ENCODE peak calls at places on chromosomes 16 and 17, in six cellular contexts. One of them, this sample, is unnamed.

GRCh38 chr17:78674595-78675315 is 97.6 kb upstream of the DNAH17 start:
- DNase-seq in IMR-90: no peak
- DNase-seq in mesendoderm: peak; percentile 65
- DNase-seq in neuronal stem cell: no peak
- DNase-seq in H1: peak; percentile 64
- DNase-seq in mesenchymal stem cell: no peak
- DNase-seq in this sample: peak; percentile 70

GRCh38 chr17:59357219-59357699 is 25.8 kb downstream of the YPEL2 start:
- DNase-seq in neuronal stem cell: no peak
- DNase-seq in H1: no peak
- DNase-seq in IMR-90: no peak
- DNase-seq in mesenchymal stem cell: no peak
- DNase-seq in mesendoderm: no peak
- DNase-seq in this sample: no peak

GRCh38 chr17:59154335-59154720 is 658 bp downstream of the SKA2 start:
- DNase-seq in neuronal stem cell: peak; percentile 48
- DNase-seq in IMR-90: peak; percentile 39
- DNase-seq in mesenchymal stem cell: peak; percentile 68
- DNase-seq in mesendoderm: peak; percentile 69
- DNase-seq in H1: peak; percentile 70
- DNase-seq in this sample: no peak

GRCh38 chr16:79379083-79379482 is 221.5 kb downstream of the MAF start:
- DNase-seq in IMR-90: no peak
- DNase-seq in H1: no peak
- DNase-seq in mesendoderm: no peak
- DNase-seq in mesenchymal stem cell: no peak
- DNase-seq in neuronal stem cell: no peak
- DNase-seq in this sample: no peak

GRCh38 chr17:63703556-63704258 is 3.8 kb upstream of the LIMD2 start:
- DNase-seq in neuronal stem cell: no peak
- DNase-seq in mesendoderm: no peak
- DNase-seq in H1: no peak
- DNase-seq in IMR-90: no peak
- DNase-seq in mesenchymal stem cell: no peak
- DNase-seq in this sample: no peak

GRCh38 chr16:4055748-4056147 is 60.5 kb downstream of the ADCY9 start:
- DNase-seq in mesenchymal stem cell: no peak
- DNase-seq in mesendoderm: no peak
- DNase-seq in H1: peak; percentile 29
- DNase-seq in IMR-90: no peak
- DNase-seq in neuronal stem cell: no peak
- DNase-seq in this sample: no peak

GRCh38 chr16:85515319-85515745 is 97.8 kb upstream of the GSE1 start:
- DNase-seq in neuronal stem cell: no peak
- DNase-seq in IMR-90: no peak
- DNase-seq in mesenchymal stem cell: no peak
- DNase-seq in H1: no peak
- DNase-seq in mesendoderm: no peak
- DNase-seq in this sample: no peak

GRCh38 chr17:81463506-81463905 is 49.1 kb downstream of the ACTG1 start:
- DNase-seq in IMR-90: no peak
- DNase-seq in H1: no peak
- DNase-seq in neuronal stem cell: no peak
- DNase-seq in mesendoderm: no peak
- DNase-seq in mesenchymal stem cell: no peak
- DNase-seq in this sample: no peak

GRCh38 chr17:10278218-10278617 is 79.8 kb upstream of the GAS7 start:
- DNase-seq in mesendoderm: peak; percentile 29
- DNase-seq in neuronal stem cell: no peak
- DNase-seq in IMR-90: no peak
- DNase-seq in H1: no peak
- DNase-seq in mesenchymal stem cell: no peak
- DNase-seq in this sample: no peak

GRCh38 chr17:2102931-2103398 is 48.1 kb downstream of the HIC1 start:
- DNase-seq in neuronal stem cell: no peak
- DNase-seq in mesenchymal stem cell: peak; percentile 47
- DNase-seq in H1: no peak
- DNase-seq in mesendoderm: no peak
- DNase-seq in IMR-90: peak; percentile 90
- DNase-seq in this sample: no peak

GRCh38 chr17:17355426-17355825 is 52.3 kb downstream of the NT5M start:
- DNase-seq in H1: no peak
- DNase-seq in mesendoderm: no peak
- DNase-seq in mesenchymal stem cell: no peak
- DNase-seq in neuronal stem cell: no peak
- DNase-seq in IMR-90: no peak
- DNase-seq in this sample: no peak

GRCh38 chr17:37792787-37793186 is 47.9 kb upstream of the HNF1B start:
- DNase-seq in H1: no peak
- DNase-seq in mesenchymal stem cell: peak; percentile 58
- DNase-seq in mesendoderm: no peak
- DNase-seq in neuronal stem cell: no peak
- DNase-seq in IMR-90: peak; percentile 89
- DNase-seq in this sample: no peak

GRCh38 chr17:10192963-10193362 is 5.4 kb downstream of the GAS7 start:
- DNase-seq in mesenchymal stem cell: peak; percentile 75
- DNase-seq in IMR-90: peak; percentile 84
- DNase-seq in neuronal stem cell: no peak
- DNase-seq in mesendoderm: no peak
- DNase-seq in H1: no peak
- DNase-seq in this sample: no peak

GRCh38 chr17:37789166-37789565 is 44.3 kb upstream of the HNF1B start:
- DNase-seq in H1: no peak
- DNase-seq in neuronal stem cell: no peak
- DNase-seq in mesenchymal stem cell: no peak
- DNase-seq in mesendoderm: no peak
- DNase-seq in IMR-90: no peak
- DNase-seq in this sample: no peak

GRCh38 chr16:30557950-30558788 is at the start of gene ZNF764:
- DNase-seq in mesenchymal stem cell: peak; percentile 98
- DNase-seq in IMR-90: peak; percentile 96
- DNase-seq in mesendoderm: peak; percentile 99
- DNase-seq in H1: peak; percentile 88
- DNase-seq in neuronal stem cell: peak; percentile 95
- DNase-seq in this sample: peak; percentile 97

GRCh38 chr17:31216053-31216751 is 80.8 kb downstream of the OMG start:
- DNase-seq in IMR-90: peak; percentile 92
- DNase-seq in neuronal stem cell: peak; percentile 12
- DNase-seq in mesendoderm: peak; percentile 43
- DNase-seq in mesenchymal stem cell: peak; percentile 64
- DNase-seq in H1: no peak
- DNase-seq in this sample: no peak

GRCh38 chr17:63189082-63189481 is 223.0 kb downstream of the TANC2 start:
- DNase-seq in H1: no peak
- DNase-seq in IMR-90: peak; percentile 78
- DNase-seq in mesendoderm: no peak
- DNase-seq in mesenchymal stem cell: no peak
- DNase-seq in neuronal stem cell: no peak
- DNase-seq in this sample: no peak

GRCh38 chr17:62653002-62653830 is 25.7 kb downstream of the MRC2 start:
- DNase-seq in IMR-90: peak; percentile 31
- DNase-seq in mesenchymal stem cell: peak; percentile 80
- DNase-seq in H1: peak; percentile 90
- DNase-seq in mesendoderm: peak; percentile 99
- DNase-seq in neuronal stem cell: peak; percentile 77
- DNase-seq in this sample: peak; percentile 95

GRCh38 chr17:1907216-1907631 is 77.4 kb downstream of the RPA1 start:
- DNase-seq in neuronal stem cell: no peak
- DNase-seq in IMR-90: no peak
- DNase-seq in H1: no peak
- DNase-seq in mesendoderm: no peak
- DNase-seq in mesenchymal stem cell: no peak
- DNase-seq in this sample: no peak

GRCh38 chr17:45639297-45639849 is 144.7 kb upstream of the CRHR1 start:
- DNase-seq in neuronal stem cell: no peak
- DNase-seq in IMR-90: no peak
- DNase-seq in mesenchymal stem cell: no peak
- DNase-seq in mesendoderm: no peak
- DNase-seq in H1: no peak
- DNase-seq in this sample: no peak
- H3K4me2 ChIP-seq in neuronal stem cell: no peak overlapping the region
- H3K4me2 ChIP-seq in IMR-90: no peak overlapping the region
- H3K4me2 ChIP-seq in mesenchymal stem cell: no peak overlapping the region
- H3K4me2 ChIP-seq in mesendoderm: no peak overlapping the region
- H3K4me2 ChIP-seq in H1: no peak overlapping the region
- H3K4me2 ChIP-seq in this sample: no peak overlapping the region

GRCh38 chr17:43381204-43381603 is 17.6 kb upstream of the ARL4D start:
- DNase-seq in mesendoderm: no peak
- DNase-seq in H1: no peak
- DNase-seq in neuronal stem cell: no peak
- DNase-seq in mesenchymal stem cell: no peak
- DNase-seq in IMR-90: no peak
- DNase-seq in this sample: no peak

GRCh38 chr17:43377056-43377810 is 21.6 kb upstream of the ARL4D start:
- DNase-seq in mesenchymal stem cell: no peak
- DNase-seq in IMR-90: no peak
- DNase-seq in H1: peak; percentile 63
- DNase-seq in mesendoderm: no peak
- DNase-seq in neuronal stem cell: no peak
- DNase-seq in this sample: peak; percentile 74

GRCh38 chr17:43381621-43382020 is 17.2 kb upstream of the ARL4D start:
- DNase-seq in H1: no peak
- DNase-seq in neuronal stem cell: no peak
- DNase-seq in IMR-90: no peak
- DNase-seq in mesendoderm: no peak
- DNase-seq in mesenchymal stem cell: no peak
- DNase-seq in this sample: no peak

GRCh38 chr17:43380307-43380706 is 18.5 kb upstream of the ARL4D start:
- DNase-seq in mesendoderm: no peak
- DNase-seq in IMR-90: no peak
- DNase-seq in neuronal stem cell: no peak
- DNase-seq in H1: no peak
- DNase-seq in mesenchymal stem cell: no peak
- DNase-seq in this sample: no peak

GRCh38 chr17:43378766-43379165 is 20.0 kb upstream of the ARL4D start:
- DNase-seq in neuronal stem cell: no peak
- DNase-seq in H1: no peak
- DNase-seq in mesenchymal stem cell: no peak
- DNase-seq in mesendoderm: no peak
- DNase-seq in IMR-90: no peak
- DNase-seq in this sample: no peak
- H2BK15ac ChIP-seq in neuronal stem cell: no peak overlapping the region
- H2BK15ac ChIP-seq in H1: no peak overlapping the region
- H2BK15ac ChIP-seq in mesenchymal stem cell: no peak overlapping the region
- H2BK15ac ChIP-seq in mesendoderm: no peak overlapping the region
- H2BK15ac ChIP-seq in IMR-90: no peak overlapping the region
- H2BK15ac ChIP-seq in this sample: no peak overlapping the region

DNA sequence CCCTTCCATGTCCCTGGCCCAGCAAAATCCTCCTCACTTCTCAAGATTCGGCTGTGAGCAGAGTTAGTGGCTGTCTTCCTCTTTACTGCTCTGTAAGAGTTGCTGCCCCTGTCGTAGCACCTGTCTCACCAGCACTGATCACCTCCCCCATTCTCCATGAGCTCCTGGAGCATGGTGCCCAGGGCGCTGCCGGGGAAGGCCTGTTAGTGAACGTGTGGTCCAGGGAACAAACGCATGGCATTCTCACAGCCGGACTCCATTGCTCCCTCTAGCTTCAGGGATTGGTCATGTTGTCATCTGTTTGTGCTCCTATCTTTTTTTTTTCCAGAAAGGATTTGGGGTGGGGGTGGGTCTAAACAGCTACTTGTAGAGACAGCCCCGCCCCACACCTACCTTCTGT is 141.2 kb downstream of the CMIP start:
- DNase-seq in mesendoderm: peak; percentile 89
- DNase-seq in mesenchymal stem cell: peak; percentile 35
- DNase-seq in H1: no peak
- DNase-seq in neuronal stem cell: no peak
- DNase-seq in IMR-90: no peak
- DNase-seq in this sample: peak; percentile 57
- H3K4me2 ChIP-seq in mesendoderm: no peak overlapping the region
- H3K4me2 ChIP-seq in mesenchymal stem cell: no peak overlapping the region
- H3K4me2 ChIP-seq in H1: no peak overlapping the region
- H3K4me2 ChIP-seq in neuronal stem cell: no peak overlapping the region
- H3K4me2 ChIP-seq in IMR-90: no peak overlapping the region
- H3K4me2 ChIP-seq in this sample: no peak overlapping the region

GRCh38 chr17:65910836-65911235 is 281.1 kb downstream of the CEP112 start:
- DNase-seq in neuronal stem cell: no peak
- DNase-seq in IMR-90: no peak
- DNase-seq in H1: no peak
- DNase-seq in mesenchymal stem cell: no peak
- DNase-seq in mesendoderm: no peak
- DNase-seq in this sample: no peak

GRCh38 chr17:65917560-65917959 is 274.4 kb downstream of the CEP112 start:
- DNase-seq in mesendoderm: no peak
- DNase-seq in H1: no peak
- DNase-seq in neuronal stem cell: no peak
- DNase-seq in mesenchymal stem cell: no peak
- DNase-seq in IMR-90: no peak
- DNase-seq in this sample: no peak

GRCh38 chr17:65916425-65916824 is 275.5 kb downstream of the CEP112 start:
- DNase-seq in mesendoderm: no peak
- DNase-seq in neuronal stem cell: no peak
- DNase-seq in IMR-90: no peak
- DNase-seq in mesenchymal stem cell: no peak
- DNase-seq in H1: no peak
- DNase-seq in this sample: no peak

GRCh38 chr17:65918450-65918849 is 273.5 kb downstream of the CEP112 start:
- DNase-seq in mesenchymal stem cell: no peak
- DNase-seq in IMR-90: no peak
- DNase-seq in H1: no peak
- DNase-seq in mesendoderm: no peak
- DNase-seq in neuronal stem cell: no peak
- DNase-seq in this sample: no peak

DNA sequence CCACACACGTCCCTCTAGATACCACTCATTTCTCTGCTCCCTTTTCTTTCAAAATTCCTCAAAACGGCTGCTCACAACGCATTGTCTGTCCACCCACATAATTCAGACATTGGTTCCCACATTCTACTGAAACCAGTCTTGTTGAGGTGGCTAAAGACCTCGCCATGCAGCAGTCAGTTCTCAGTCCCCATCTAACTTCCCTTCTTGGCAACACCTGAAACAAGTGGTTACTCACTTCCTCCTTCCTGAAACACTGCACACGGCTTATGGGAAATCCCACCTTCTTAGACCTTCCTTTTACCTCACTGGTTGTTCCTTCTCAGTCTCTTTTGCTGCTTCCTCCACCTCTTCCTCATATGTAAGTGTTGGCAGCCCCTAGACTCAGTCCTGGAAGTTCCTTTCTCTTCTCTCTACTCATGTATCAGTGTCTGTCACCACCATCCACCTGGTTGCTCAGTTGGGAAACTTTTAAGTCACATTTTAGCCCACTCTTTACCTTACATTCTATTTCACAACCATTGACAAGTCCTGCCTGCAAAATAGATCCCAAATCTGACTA is 277.1 kb downstream of the CEP112 start:
- DNase-seq in mesendoderm: no peak
- DNase-seq in mesenchymal stem cell: no peak
- DNase-seq in H1: no peak
- DNase-seq in IMR-90: no peak
- DNase-seq in neuronal stem cell: no peak
- DNase-seq in this sample: no peak
- H2BK15ac ChIP-seq in mesendoderm: no peak overlapping the region
- H2BK15ac ChIP-seq in mesenchymal stem cell: no peak overlapping the region
- H2BK15ac ChIP-seq in H1: no peak overlapping the region
- H2BK15ac ChIP-seq in IMR-90: no peak overlapping the region
- H2BK15ac ChIP-seq in neuronal stem cell: no peak overlapping the region
- H2BK15ac ChIP-seq in this sample: no peak overlapping the region

GRCh38 chr16:47905771-47906170 is 250.0 kb downstream of the ABCC12 start:
- DNase-seq in mesendoderm: peak; percentile 66
- DNase-seq in mesenchymal stem cell: peak; percentile 38
- DNase-seq in neuronal stem cell: no peak
- DNase-seq in IMR-90: peak; percentile 63
- DNase-seq in H1: no peak
- DNase-seq in this sample: no peak
- H3K4me2 ChIP-seq in mesendoderm: no peak overlapping the region
- H3K4me2 ChIP-seq in mesenchymal stem cell: no peak overlapping the region
- H3K4me2 ChIP-seq in neuronal stem cell: no peak overlapping the region
- H3K4me2 ChIP-seq in IMR-90: no peak overlapping the region
- H3K4me2 ChIP-seq in H1: no peak overlapping the region
- H3K4me2 ChIP-seq in this sample: no peak overlapping the region